ENCODE peak calls at places on chromosomes 12 and 14, in seven cellular contexts. W is Panc1, J is HL-60, T is breast epithelium, S is endothelial cell of umbilical vein, E is HCT116, G is K562. I is an unnamed sample.

GRCh38 chr14:73237219-73237785 is at the start of gene PAPLN:
- DNase-seq in W (no peak), J (no peak), T (no peak), S (no peak), E (peak), G (peak), I (no peak)

GRCh38 chr12:115937345-115937744 is 340.1 kb downstream of the MED13L start:
- DNase-seq in W (no peak), J (no peak), T (no peak), S (no peak), E (no peak), G (no peak), I (no peak)

GRCh38 chr12:538731-539539 is 79.2 kb downstream of the B4GALNT3 start:
- DNase-seq in W (no peak), J (peak), T (peak), S (peak), E (peak), G (no peak), I (peak)

GRCh38 chr12:52757449-52758176 is 19.5 kb downstream of the KRT76 start:
- DNase-seq in W (no peak), J (no peak), T (no peak), S (no peak), E (no peak), G (no peak), I (no peak)

GRCh38 chr12:95836185-95836609 is 22.6 kb upstream of the SNRPF start:
- DNase-seq in W (no peak), J (no peak), T (no peak), S (peak), E (no peak), G (no peak), I (no peak)

GRCh38 chr12:8870591-8870990 is 43.7 kb upstream of the PHC1 start:
- DNase-seq in W (no peak), J (no peak), T (no peak), S (no peak), E (no peak), G (no peak), I (no peak)

GRCh38 chr12:106195638-106196037 is 52.2 kb downstream of the CKAP4 start:
- DNase-seq in W (no peak), J (no peak), T (peak), S (no peak), E (no peak), G (no peak), I (peak)

GRCh38 chr12:52440821-52441319 is 6.7 kb upstream of the KRT75 start:
- DNase-seq in W (no peak), J (no peak), T (peak), S (no peak), E (peak), G (no peak), I (no peak)

GRCh38 chr12:92943482-92944250 is 14.6 kb upstream of the EEA1 start:
- DNase-seq in W (no peak), J (no peak), T (no peak), S (no peak), E (no peak), G (no peak), I (no peak)

GRCh38 chr14:53954551-53955233 is 1.9 kb downstream of the BMP4 start:
- DNase-seq in W (no peak), J (no peak), T (no peak), S (peak), E (no peak), G (no peak), I (no peak)

GRCh38 chr14:89144642-89145041 is 272.4 kb downstream of the FOXN3 start:
- DNase-seq in W (no peak), J (no peak), T (no peak), S (no peak), E (no peak), G (no peak), I (no peak)

GRCh38 chr14:100904307-100905019 is 941 bp upstream of the RTL1 start:
- DNase-seq in W (no peak), J (no peak), T (no peak), S (no peak), E (no peak), G (no peak), I (no peak)

GRCh38 chr12:3681595-3681921 is 71.4 kb downstream of the CRACR2A start:
- DNase-seq in W (no peak), J (no peak), T (no peak), S (no peak), E (no peak), G (no peak), I (no peak)

GRCh38 chr12:108363165-108363564 is 24.1 kb upstream of the CMKLR1 start:
- DNase-seq in W (no peak), J (no peak), T (no peak), S (no peak), E (no peak), G (no peak), I (no peak)

GRCh38 chr14:55102141-55102547 is 26.9 kb upstream of the LGALS3 start:
- DNase-seq in W (peak), J (peak), T (peak), S (peak), E (no peak), G (no peak), I (peak)

GRCh38 chr12:52130695-52131094 is 51.2 kb downstream of the SMIM41 start:
- DNase-seq in W (no peak), J (no peak), T (peak), S (no peak), E (no peak), G (no peak), I (no peak)

GRCh38 chr12:104695453-104696148 is 238.9 kb downstream of the CHST11 start:
- DNase-seq in W (no peak), J (no peak), T (no peak), S (peak), E (no peak), G (no peak), I (no peak)

GRCh38 chr14:33617154-33617553 is 333.7 kb downstream of the EGLN3 start:
- DNase-seq in W (no peak), J (no peak), T (no peak), S (no peak), E (no peak), G (no peak), I (no peak)

GRCh38 chr14:99564256-99564902 is 39.6 kb downstream of the CCDC85C start:
- DNase-seq in W (no peak), J (no peak), T (peak), S (peak), E (no peak), G (no peak), I (peak)

GRCh38 chr12:49565956-49566265 is 2.0 kb downstream of the MCRS1 start:
- DNase-seq in W (no peak), J (no peak), T (no peak), S (no peak), E (no peak), G (no peak), I (no peak)

GRCh38 chr12:107681836-107682820 is 3.5 kb upstream of the PWP1 start:
- DNase-seq in W (no peak), J (no peak), T (no peak), S (no peak), E (no peak), G (no peak), I (no peak)

GRCh38 chr12:131075611-131076010 is 121.9 kb downstream of the ADGRD1 start:
- DNase-seq in W (no peak), J (no peak), T (no peak), S (no peak), E (no peak), G (no peak), I (peak)

GRCh38 chr12:124369055-124369900 is 74.4 kb downstream of the RFLNA start:
- DNase-seq in W (no peak), J (no peak), T (peak), S (peak), E (no peak), G (no peak), I (peak)

GRCh38 chr12:101557092-101557491 is 37.7 kb upstream of the MYBPC1 start:
- DNase-seq in W (no peak), J (no peak), T (no peak), S (no peak), E (no peak), G (no peak), I (no peak)

GRCh38 chr12:58415716-58416115 is 474.3 kb downstream of the ATP23 start:
- DNase-seq in W (no peak), J (no peak), T (no peak), S (no peak), E (no peak), G (no peak), I (no peak)

GRCh38 chr14:24920265-24921080 is 129.5 kb downstream of the STXBP6 start:
- DNase-seq in W (no peak), J (no peak), T (no peak), S (no peak), E (no peak), G (no peak), I (no peak)

GRCh38 chr12:19530631-19531020 is 91.3 kb downstream of the AEBP2 start:
- DNase-seq in W (no peak), J (no peak), T (no peak), S (no peak), E (no peak), G (no peak), I (no peak)

GRCh38 chr12:49089831-49090773 is 4.5 kb downstream of the DHH start:
- DNase-seq in W (no peak), J (peak), T (no peak), S (peak), E (no peak), G (peak), I (peak)

GRCh38 chr14:96083667-96084320 is 44.6 kb downstream of the C14orf132 start:
- DNase-seq in W (no peak), J (no peak), T (peak), S (no peak), E (no peak), G (no peak), I (peak)

GRCh38 chr12:7439579-7440505 is 4.1 kb downstream of the CD163L1 start:
- DNase-seq in W (no peak), J (no peak), T (no peak), S (peak), E (no peak), G (peak), I (no peak)
- TF ChIP-seq POLR2AphosphoS5 in W (no peak), J (no peak), T (no peak), S (peak), E (no peak), G (no peak), I (no peak)

DNA sequence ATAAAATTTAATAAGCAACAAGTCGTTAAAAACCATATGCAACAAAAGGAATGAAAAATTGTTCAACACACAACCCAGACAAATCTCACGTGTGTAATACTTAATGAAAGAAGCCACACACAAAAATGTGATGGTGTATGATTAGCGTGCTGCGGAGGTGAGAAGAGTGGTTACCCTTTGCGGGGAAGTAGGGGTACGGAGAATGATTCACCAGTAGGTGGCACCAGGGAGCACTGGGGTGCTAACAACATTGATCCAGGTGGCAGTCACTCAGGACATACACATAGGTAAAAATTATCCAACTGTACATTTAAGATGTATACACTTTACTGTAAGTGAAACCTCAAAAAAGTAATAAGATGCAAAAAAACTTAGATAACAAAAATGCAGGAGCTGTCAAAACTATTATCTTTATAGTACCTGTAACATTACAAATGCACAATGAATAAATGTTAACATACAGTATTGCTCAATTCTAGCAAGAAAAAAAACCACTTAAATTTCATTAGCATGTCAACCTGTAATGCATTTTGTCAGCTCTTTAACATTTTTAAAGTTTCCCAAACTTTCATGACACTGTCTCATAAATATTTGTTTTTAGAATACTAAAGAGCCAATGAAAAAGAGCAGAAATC is 46.8 kb downstream of the TMCC3 start:
- DNase-seq in W (no peak), J (peak), T (no peak), S (no peak), E (peak), G (peak), I (peak)
- TF ChIP-seq CTCF in W (peak), J (peak), T (peak), S (peak), E (peak), G (peak), I (no peak)

DNA sequence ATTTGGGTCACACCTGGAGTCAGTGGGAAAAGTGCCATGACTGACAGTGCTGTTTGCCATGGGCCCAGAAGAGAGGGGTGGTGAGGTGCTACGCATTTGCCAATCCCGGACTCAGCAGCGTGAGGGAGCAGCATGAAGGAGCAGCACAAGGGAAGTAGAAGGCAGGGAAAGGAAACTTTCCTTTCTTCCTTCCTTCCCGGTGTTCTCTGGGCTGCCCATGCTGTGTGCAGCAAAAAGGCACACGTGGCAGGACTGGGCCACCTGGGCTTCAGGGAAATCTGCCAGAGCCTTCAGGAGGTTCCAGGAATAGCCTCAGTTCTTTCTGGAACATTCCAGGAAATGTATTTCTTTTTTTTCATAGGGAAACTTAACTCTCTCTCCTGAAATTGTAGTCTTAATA is 23.1 kb downstream of the TRIM9 start:
- DNase-seq in W (no peak), J (no peak), T (no peak), S (no peak), E (no peak), G (no peak), I (no peak)
- H3K27ac ChIP-seq in W (no peak), J (no peak), T (no peak), S (no peak), E (no peak), G (no peak), I (no peak)

GRCh38 chr12:46386360-46386867 is 13.8 kb upstream of the SLC38A2 start:
- DNase-seq in W (peak), J (no peak), T (no peak), S (peak), E (no peak), G (no peak), I (no peak)
- TF ChIP-seq POLR2AphosphoS5 in W (no peak), J (no peak), T (no peak), S (no peak), E (no peak), G (no peak), I (no peak)

GRCh38 chr14:23528555-23528954 is 23.0 kb downstream of the ZFHX2 start:
- DNase-seq in W (no peak), J (no peak), T (no peak), S (no peak), E (no peak), G (no peak), I (no peak)
- TF ChIP-seq CTCF in W (no peak), J (no peak), T (no peak), S (no peak), E (no peak), G (peak), I (no peak)

DNA sequence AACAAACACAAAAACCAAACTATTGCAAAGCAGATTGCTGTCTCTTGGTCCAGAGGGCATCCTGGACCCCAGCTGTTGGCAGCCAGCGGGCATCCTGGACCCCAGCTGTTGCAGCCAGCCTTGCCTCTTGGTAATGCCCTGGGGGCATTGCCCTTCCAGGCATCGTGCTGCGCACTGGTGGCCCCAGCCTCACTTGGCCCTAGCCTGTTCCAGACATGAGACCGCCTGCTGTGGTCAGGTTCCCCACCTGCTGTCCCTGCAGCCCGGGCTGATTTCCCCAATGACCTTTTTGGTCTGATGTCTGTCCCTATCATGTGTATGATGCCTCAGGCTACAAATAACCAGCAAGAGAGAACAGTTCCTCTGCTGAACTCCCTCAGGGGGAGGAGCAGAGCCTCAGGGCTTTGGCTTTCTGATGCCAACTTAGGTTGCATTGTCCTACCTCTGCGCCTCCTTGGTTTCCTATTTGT is 20.8 kb downstream of the MLXIP start:
- DNase-seq in W (no peak), J (no peak), T (no peak), S (no peak), E (no peak), G (no peak), I (no peak)
- H3K27ac ChIP-seq in W (peak), J (no peak), T (peak), S (no peak), E (no peak), G (peak), I (peak)